ENCODE peak calls at places on chromosome 16, in six cellular contexts. A, Z, I, M, N and T are unnamed samples.

GRCh38 chr16:47311738-47312505 is 148.9 kb downstream of the ITFG1 start:
- DNase-seq in A (no peak), Z (no peak), I (peak), M (no peak), N (peak), T (no peak)

GRCh38 chr16:14303654-14304394 is 232.7 kb downstream of the MRTFB start:
- DNase-seq in A (no peak), Z (no peak), I (no peak), M (no peak), N (no peak), T (no peak)

GRCh38 chr16:14168146-14168545 is 97.0 kb downstream of the MRTFB start:
- DNase-seq in A (no peak), Z (no peak), I (no peak), M (no peak), N (no peak), T (no peak)

GRCh38 chr16:89031715-89032659 is 55.0 kb upstream of the CBFA2T3 start:
- DNase-seq in A (no peak), Z (peak), I (no peak), M (no peak), N (no peak), T (no peak)

GRCh38 chr16:89314357-89314756 is 96.9 kb downstream of the ZNF778 start:
- DNase-seq in A (no peak), Z (no peak), I (no peak), M (no peak), N (no peak), T (no peak)

GRCh38 chr16:89842471-89843408 is 14.5 kb downstream of the SPIRE2 start:
- DNase-seq in A (peak), Z (no peak), I (peak), M (peak), N (peak), T (peak)

GRCh38 chr16:18839555-18839954 is 38.2 kb upstream of the ARL6IP1 start:
- DNase-seq in A (no peak), Z (no peak), I (no peak), M (no peak), N (no peak), T (no peak)

GRCh38 chr16:11112723-11113348 is 143.2 kb downstream of the SOCS1 start:
- DNase-seq in A (no peak), Z (no peak), I (no peak), M (no peak), N (no peak), T (no peak)

GRCh38 chr16:64654137-64654652 is 467.7 kb downstream of the CDH11 start:
- DNase-seq in A (peak), Z (no peak), I (peak), M (peak), N (peak), T (peak)

GRCh38 chr16:23333034-23333579 is 31.0 kb downstream of the SCNN1B start:
- DNase-seq in A (no peak), Z (no peak), I (no peak), M (no peak), N (no peak), T (no peak)

GRCh38 chr16:10871157-10871991 is 5.6 kb upstream of the CIITA start:
- DNase-seq in A (peak), Z (peak), I (peak), M (peak), N (peak), T (peak)

GRCh38 chr16:66653581-66654350 is 42.8 kb downstream of the CMTM4 start:
- DNase-seq in A (no peak), Z (no peak), I (peak), M (no peak), N (no peak), T (no peak)

GRCh38 chr16:55732496-55732895 is 76.7 kb downstream of the SLC6A2 start:
- DNase-seq in A (no peak), Z (no peak), I (no peak), M (no peak), N (no peak), T (no peak)

DNA sequence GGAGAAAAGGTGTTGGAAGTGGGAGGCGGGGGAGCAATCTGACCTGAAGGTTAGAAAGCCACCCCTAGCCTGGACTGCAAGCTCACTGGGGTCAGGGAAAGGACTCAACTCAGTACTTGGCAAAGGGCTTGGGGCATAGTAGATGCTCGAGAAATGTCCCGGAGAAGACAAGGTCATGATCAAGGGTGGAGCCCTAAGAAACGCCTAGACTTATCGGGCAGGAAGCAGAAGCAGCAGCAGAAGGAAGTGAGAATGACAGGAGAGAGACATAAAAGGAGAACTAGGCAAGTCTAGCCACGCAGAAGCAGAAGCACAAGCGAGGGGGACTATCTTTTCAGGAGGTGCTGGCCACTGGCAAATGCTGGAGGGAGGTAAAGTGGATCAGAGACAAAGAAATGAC is 10.2 kb downstream of the COTL1 start:
- DNase-seq in A (no peak), Z (no peak), I (no peak), M (no peak), N (no peak), T (no peak)
- TF ChIP-seq CTCF in A (no peak), Z (no peak), I (no peak), M (no peak), N (no peak), T (no peak)

DNA sequence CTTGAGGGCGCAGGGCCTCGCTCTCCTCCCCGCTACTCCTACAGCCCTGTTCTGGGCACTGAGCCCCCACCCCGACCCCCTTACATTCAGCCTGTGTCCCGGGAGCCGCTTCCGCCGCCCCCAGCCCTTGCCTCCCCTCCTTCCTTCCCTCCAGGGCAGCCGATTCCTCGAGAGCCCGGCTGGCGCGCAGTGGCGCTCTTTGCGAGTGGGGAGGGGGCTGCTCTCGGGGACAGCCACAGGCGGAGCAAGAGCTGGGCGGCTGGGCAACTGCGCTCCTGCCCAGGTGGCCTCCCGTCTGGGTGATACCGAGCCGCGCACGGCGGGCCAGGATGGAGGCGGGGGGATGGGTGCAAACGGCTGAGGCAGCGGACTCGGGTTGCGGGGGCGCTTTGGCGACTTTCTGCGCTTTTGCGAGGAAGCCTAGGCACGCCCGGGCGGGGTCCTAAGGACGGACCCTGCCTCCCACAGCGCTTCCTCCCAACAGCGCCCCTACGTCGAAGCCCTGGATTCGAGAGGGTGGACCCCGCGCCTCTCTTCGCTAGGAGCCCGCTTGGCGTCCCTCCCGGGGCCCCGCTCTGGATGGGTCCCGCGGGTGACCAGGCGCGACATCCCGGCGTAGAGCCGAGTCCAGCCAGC is 1.3 kb downstream of the MMP15 start:
- DNase-seq in A (no peak), Z (peak), I (no peak), M (no peak), N (no peak), T (no peak)
- TF ChIP-seq CTCF in A (no peak), Z (no peak), I (no peak), M (no peak), N (no peak), T (no peak)

GRCh38 chr16:1941162-1941923 is 1.7 kb downstream of the MSRB1 start:
- DNase-seq in A (no peak), Z (peak), I (no peak), M (peak), N (no peak), T (no peak)
- TF ChIP-seq CTCF in A (no peak), Z (no peak), I (no peak), M (peak), N (peak), T (peak)

GRCh38 chr16:4574919-4575705 is 19.0 kb downstream of the C16orf96 start:
- DNase-seq in A (no peak), Z (no peak), I (no peak), M (no peak), N (no peak), T (no peak)
- TF ChIP-seq CTCF in A (no peak), Z (no peak), I (no peak), M (no peak), N (no peak), T (no peak)

DNA sequence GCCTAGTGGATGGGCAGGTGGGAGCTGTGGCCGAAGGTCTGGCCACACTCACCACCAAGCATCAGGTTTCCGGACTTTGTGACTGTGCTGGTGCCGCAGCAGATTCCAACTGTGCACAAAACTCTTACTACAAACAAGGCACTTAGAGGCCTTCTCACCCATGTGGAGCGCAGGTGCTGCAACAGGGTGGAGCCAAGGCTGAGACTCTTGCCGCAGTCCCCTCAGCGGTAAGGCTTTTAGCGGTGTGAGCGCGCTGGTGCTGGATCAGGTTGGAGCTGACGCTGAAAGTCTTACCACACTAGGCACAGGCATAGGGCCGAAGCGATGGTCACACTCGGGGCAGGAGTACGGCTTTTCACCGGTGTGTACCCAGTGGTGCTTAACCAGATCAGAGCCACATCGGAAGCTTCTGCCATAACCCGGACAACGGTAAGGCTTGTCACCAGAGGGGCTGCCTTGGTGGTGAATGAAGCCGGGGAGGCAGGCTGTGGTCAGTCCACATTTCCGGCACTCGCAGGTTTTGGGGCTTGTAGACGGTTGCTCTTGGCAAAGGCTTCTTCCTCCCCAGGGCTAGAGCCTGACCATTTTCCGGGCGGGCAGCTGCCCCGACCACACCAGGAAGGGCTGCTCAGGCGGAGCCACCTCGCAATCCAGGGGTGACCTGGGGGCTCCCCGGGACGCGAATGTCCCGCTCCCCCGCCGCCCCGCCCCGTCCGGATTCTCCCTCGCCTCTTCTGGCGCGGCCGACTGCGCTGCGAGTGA is 1.0 kb upstream of the ARMC5 start:
- DNase-seq in A (no peak), Z (peak), I (peak), M (peak), N (peak), T (peak)
- TF ChIP-seq CTCF in A (no peak), Z (peak), I (peak), M (peak), N (peak), T (no peak)

GRCh38 chr16:77700846-77701245 is 21.5 kb upstream of the NUDT7 start:
- DNase-seq in A (no peak), Z (no peak), I (no peak), M (no peak), N (no peak), T (no peak)
- TF ChIP-seq CTCF in A (no peak), Z (no peak), I (no peak), M (no peak), N (no peak), T (no peak)

GRCh38 chr16:50901062-50901461 is 159.2 kb downstream of the CYLD start:
- DNase-seq in A (no peak), Z (no peak), I (no peak), M (no peak), N (no peak), T (no peak)

GRCh38 chr16:50900391-50900942 is 158.6 kb downstream of the CYLD start:
- DNase-seq in A (no peak), Z (no peak), I (no peak), M (no peak), N (no peak), T (no peak)

DNA sequence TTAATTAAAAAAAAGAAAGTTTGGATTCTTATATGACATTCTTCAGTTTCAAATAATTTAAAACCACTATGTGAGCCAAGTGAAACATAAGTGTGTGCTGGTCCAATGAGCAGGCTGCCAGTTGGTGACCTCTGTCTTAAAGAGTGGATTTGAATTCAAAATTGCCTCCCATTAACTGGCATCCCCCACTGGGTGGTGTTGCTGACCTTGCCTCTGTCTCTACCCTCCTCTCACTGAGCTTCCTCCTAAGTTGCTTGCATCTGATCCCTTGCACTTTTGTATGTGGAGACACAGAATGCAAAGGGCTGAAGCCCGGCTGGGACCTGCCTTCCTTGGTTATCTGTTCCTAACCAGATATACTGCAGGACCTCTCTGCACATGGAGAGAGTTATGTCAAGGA is 160.6 kb downstream of the CYLD start:
- DNase-seq in A (no peak), Z (no peak), I (no peak), M (no peak), N (no peak), T (no peak)
- TF ChIP-seq CTCF in A (no peak), Z (no peak), I (no peak), M (no peak), N (no peak), T (no peak)

GRCh38 chr16:58730724-58731370 is 3.3 kb downstream of the GOT2 start:
- DNase-seq in A (no peak), Z (no peak), I (no peak), M (no peak), N (no peak), T (no peak)

GRCh38 chr16:58733248-58733670 is 857 bp downstream of the GOT2 start:
- DNase-seq in A (no peak), Z (no peak), I (peak), M (no peak), N (peak), T (no peak)

GRCh38 chr16:58733671-58734458 is at the start of gene GOT2:
- DNase-seq in A (peak), Z (peak), I (peak), M (peak), N (peak), T (peak)

GRCh38 chr16:58732545-58733247 is 1.4 kb downstream of the GOT2 start:
- DNase-seq in A (no peak), Z (no peak), I (no peak), M (peak), N (peak), T (peak)

GRCh38 chr16:58734459-58734787 is 307 bp upstream of the GOT2 start:
- DNase-seq in A (no peak), Z (no peak), I (no peak), M (no peak), N (no peak), T (no peak)
- TF ChIP-seq CTCF in A (no peak), Z (no peak), I (no peak), M (no peak), N (no peak), T (peak)

GRCh38 chr16:31181102-31181830 is 1.3 kb downstream of the FUS start:
- DNase-seq in A (no peak), Z (peak), I (no peak), M (no peak), N (peak), T (peak)

GRCh38 chr16:31177136-31177535 is 2.8 kb upstream of the FUS start:
- DNase-seq in A (no peak), Z (no peak), I (peak), M (no peak), N (peak), T (peak)

GRCh38 chr16:31182391-31182790 is 2.5 kb downstream of the FUS start:
- DNase-seq in A (no peak), Z (no peak), I (no peak), M (no peak), N (no peak), T (no peak)

GRCh38 chr16:31179153-31179746 is 689 bp upstream of the FUS start:
- DNase-seq in A (no peak), Z (no peak), I (no peak), M (no peak), N (no peak), T (no peak)

GRCh38 chr16:31179747-31180458 is at the start of gene FUS:
- DNase-seq in A (no peak), Z (peak), I (peak), M (peak), N (peak), T (peak)
- TF ChIP-seq CTCF in A (no peak), Z (no peak), I (no peak), M (no peak), N (no peak), T (no peak)

DNA sequence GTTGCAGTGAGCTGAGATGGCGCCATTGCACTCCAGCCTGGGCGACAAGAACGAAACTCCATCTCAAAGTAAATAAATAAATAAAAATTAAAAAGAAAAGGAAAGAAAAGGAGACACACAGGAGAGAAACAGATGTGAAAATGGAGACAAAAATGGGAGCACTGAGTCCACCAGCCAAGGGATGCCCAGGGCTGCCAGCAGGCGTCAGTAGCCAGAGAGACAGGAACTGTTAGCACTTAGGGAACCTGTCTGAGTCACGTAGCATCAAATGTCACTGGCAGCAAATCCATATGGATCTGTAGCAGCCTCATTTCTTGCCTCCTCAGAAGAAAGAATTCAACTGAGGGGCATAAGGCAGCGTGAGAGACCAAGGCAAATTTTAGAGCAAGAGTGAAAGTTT is 79.7 kb downstream of the CYLD start:
- DNase-seq in A (no peak), Z (no peak), I (no peak), M (no peak), N (peak), T (peak)
- TF ChIP-seq CTCF in A (peak), Z (no peak), I (peak), M (peak), N (peak), T (peak)